ENCODE peak calls at places on chromosome 19, in six cellular contexts. D, L, N, Y, M and P are unnamed samples.

GRCh38 chr19:54448037-54448773 is 794 bp upstream of the LENG8 start:
- DNase-seq in D (peak; percentile 55), L (no peak), N (no peak), Y (no peak), M (peak; percentile 52), P (peak; percentile 78)

GRCh38 chr19:42246869-42247630 is 4.6 kb upstream of the GSK3A start:
- DNase-seq in D (no peak), L (no peak), N (no peak), Y (no peak), M (no peak), P (peak; percentile 60)

GRCh38 chr19:58579473-58580142 is 6.5 kb upstream of the MZF1 start:
- DNase-seq in D (no peak), L (no peak), N (no peak), Y (no peak), M (no peak), P (no peak)

GRCh38 chr19:49847731-49848696 is 2.9 kb upstream of the PTOV1 start:
- DNase-seq in D (no peak), L (no peak), N (no peak), Y (peak; percentile 87), M (no peak), P (no peak)

GRCh38 chr19:35703343-35703742 is 1.0 kb upstream of the ZBTB32 start:
- DNase-seq in D (no peak), L (no peak), N (no peak), Y (no peak), M (no peak), P (no peak)

GRCh38 chr19:6060600-6061391 is 49.5 kb downstream of the RFX2 start:
- DNase-seq in D (peak; percentile 41), L (no peak), N (no peak), Y (no peak), M (no peak), P (no peak)

GRCh38 chr19:43651758-43652545 is 12.3 kb upstream of the CADM4 start:
- DNase-seq in D (peak; percentile 55), L (no peak), N (peak; percentile 79), Y (peak; percentile 30), M (no peak), P (no peak)

GRCh38 chr19:45477216-45477615 is 9.4 kb downstream of the FOSB start:
- DNase-seq in D (no peak), L (no peak), N (no peak), Y (no peak), M (no peak), P (no peak)

GRCh38 chr19:19043481-19043880 is 10.1 kb downstream of the ARMC6 start:
- DNase-seq in D (no peak), L (no peak), N (no peak), Y (no peak), M (no peak), P (no peak)

GRCh38 chr19:40208602-40209001 is 9.6 kb downstream of the TTC9B start:
- DNase-seq in D (no peak), L (no peak), N (no peak), Y (no peak), M (no peak), P (no peak)

GRCh38 chr19:14116918-14117578 is 514 bp downstream of the PRKACA start:
- DNase-seq in D (no peak), L (no peak), N (no peak), Y (no peak), M (peak; percentile 42), P (peak; percentile 80)

GRCh38 chr19:39506944-39507714 is 7.8 kb upstream of the SELENOV start:
- DNase-seq in D (peak; percentile 77), L (no peak), N (peak; percentile 89), Y (peak; percentile 63), M (no peak), P (no peak)

GRCh38 chr19:29528350-29528945 is 2.7 kb downstream of the VSTM2B start:
- DNase-seq in D (peak; percentile 84), L (no peak), N (peak; percentile 82), Y (no peak), M (peak; percentile 51), P (no peak)

GRCh38 chr19:54209748-54210494 is 9.3 kb downstream of the RPS9 start:
- DNase-seq in D (peak; percentile 51), L (no peak), N (no peak), Y (peak; percentile 96), M (peak; percentile 80), P (peak; percentile 91)

GRCh38 chr19:45103200-45103624 is 10.2 kb downstream of the PPP1R37 start:
- DNase-seq in D (no peak), L (no peak), N (peak; percentile 56), Y (no peak), M (peak; percentile 29), P (no peak)

GRCh38 chr19:58356236-58356970 is 3.1 kb upstream of the A1BG start:
- DNase-seq in D (peak; percentile 47), L (no peak), N (no peak), Y (no peak), M (no peak), P (peak; percentile 55)

GRCh38 chr19:38270587-38271167 is 6.3 kb downstream of the SPINT2 start:
- DNase-seq in D (no peak), L (no peak), N (no peak), Y (no peak), M (no peak), P (no peak)

GRCh38 chr19:31280266-31281006 is 68.8 kb downstream of the TSHZ3 start:
- DNase-seq in D (no peak), L (no peak), N (no peak), Y (no peak), M (no peak), P (no peak)

GRCh38 chr19:18710986-18711751 is 27.7 kb downstream of the CRTC1 start:
- DNase-seq in D (no peak), L (no peak), N (no peak), Y (no peak), M (peak; percentile 67), P (peak; percentile 87)

GRCh38 chr19:55622242-55622969 is 2.0 kb downstream of the ZNF784 start:
- DNase-seq in D (no peak), L (no peak), N (no peak), Y (no peak), M (no peak), P (no peak)

GRCh38 chr19:18290250-18291018 is 9.0 kb upstream of the JUND start:
- DNase-seq in D (peak; percentile 92), L (no peak), N (peak; percentile 77), Y (no peak), M (peak; percentile 32), P (no peak)

GRCh38 chr19:55373318-55373992 is 3.2 kb upstream of the TMEM190 start:
- DNase-seq in D (no peak), L (no peak), N (no peak), Y (no peak), M (no peak), P (no peak)

GRCh38 chr19:19909654-19910053 is 8.9 kb downstream of the ZNF93 start:
- DNase-seq in D (no peak), L (no peak), N (no peak), Y (no peak), M (no peak), P (no peak)

GRCh38 chr19:5983367-5983955 is 5.5 kb upstream of the RANBP3 start:
- DNase-seq in D (peak; percentile 9), L (no peak), N (no peak), Y (no peak), M (no peak), P (no peak)

GRCh38 chr19:45152504-45153338 is 8.1 kb downstream of the NKPD1 start:
- DNase-seq in D (peak; percentile 54), L (no peak), N (peak; percentile 47), Y (no peak), M (peak; percentile 49), P (no peak)

GRCh38 chr19:56660381-56661105 is 11.0 kb downstream of the ZNF835 start:
- DNase-seq in D (peak; percentile 20), L (no peak), N (no peak), Y (no peak), M (peak; percentile 27), P (no peak)

GRCh38 chr19:13803038-13803437 is 7.8 kb downstream of the ZSWIM4 start:
- DNase-seq in D (no peak), L (no peak), N (no peak), Y (no peak), M (no peak), P (peak; percentile 28)

GRCh38 chr19:887072-887471 is 5.9 kb downstream of the MED16 start:
- DNase-seq in D (no peak), L (no peak), N (no peak), Y (no peak), M (no peak), P (no peak)

GRCh38 chr19:8654591-8655339 is 24.3 kb downstream of the NFILZ start:
- DNase-seq in D (peak; percentile 76), L (peak; percentile 57), N (peak; percentile 59), Y (no peak), M (peak; percentile 41), P (peak; percentile 89)

GRCh38 chr19:3375221-3376088 is 9.1 kb downstream of the NFIC start:
- DNase-seq in D (no peak), L (no peak), N (no peak), Y (no peak), M (peak; percentile 87), P (peak; percentile 89)

GRCh38 chr19:47483200-47483599 is 819 bp downstream of the KPTN start:
- DNase-seq in D (no peak), L (no peak), N (no peak), Y (no peak), M (no peak), P (no peak)

GRCh38 chr19:17260842-17261325 is 3.7 kb downstream of the USHBP1 start:
- DNase-seq in D (peak; percentile 94), L (peak; percentile 91), N (peak; percentile 94), Y (no peak), M (peak; percentile 78), P (peak; percentile 91)

GRCh38 chr19:17103177-17103576 is 27.6 kb downstream of the MYO9B start:
- DNase-seq in D (peak; percentile 38), L (no peak), N (no peak), Y (no peak), M (no peak), P (no peak)

GRCh38 chr19:55600336-55601028 is 394 bp downstream of the ZNF524 start:
- DNase-seq in D (peak; percentile 73), L (no peak), N (no peak), Y (no peak), M (peak; percentile 76), P (peak; percentile 91)

GRCh38 chr19:4083677-4084546 is 17.2 kb upstream of the ZBTB7A start:
- DNase-seq in D (no peak), L (no peak), N (peak; percentile 66), Y (no peak), M (no peak), P (no peak)

GRCh38 chr19:40639638-40639982 is 38.4 kb downstream of the LTBP4 start:
- DNase-seq in D (no peak), L (no peak), N (no peak), Y (no peak), M (no peak), P (no peak)